ENCODE peak calls at places on chromosomes 6 and 20, in seven cellular contexts. D is left ventricle myocardium inferior, E is BJ, A is Panc1, I is GM23338, U is PC-9, P is RWPE2. Z is an unnamed sample. For H3K36me3, the result is how much of the 10 kb centered on the place peaks cover.

GRCh38 chr6:83853178-83853967 is at the start of gene RIPPLY2:
- DNase-seq in U (no peak), D (peak), P (peak), A (no peak), E (no peak), I (peak), Z (no peak)

GRCh38 chr20:5056801-5057599 is 55.7 kb upstream of the SLC23A2 start:
- DNase-seq in A (no peak), D (peak), P (no peak), E (no peak), U (peak), I (peak), Z (no peak)

GRCh38 chr6:130676077-130676772 is 151.0 kb upstream of the SMLR1 start:
- DNase-seq in P (no peak), U (no peak), I (peak), E (no peak), D (no peak), A (no peak), Z (no peak)

GRCh38 chr6:3259491-3259958 is 778 bp downstream of the PSMG4 start:
- DNase-seq in E (no peak), I (peak), P (no peak), U (no peak), A (no peak), D (peak), Z (no peak)

GRCh38 chr6:143110572-143110971 is 49.9 kb downstream of the AIG1 start:
- DNase-seq in U (no peak), D (no peak), A (no peak), P (no peak), I (no peak), E (no peak), Z (no peak)

GRCh38 chr6:155530219-155530834 is 74.7 kb upstream of the NOX3 start:
- DNase-seq in I (peak), P (no peak), A (no peak), U (no peak), E (no peak), D (no peak), Z (no peak)

GRCh38 chr20:53643031-53643832 is 49.6 kb upstream of the ZNF217 start:
- DNase-seq in I (no peak), U (peak), D (no peak), P (peak), A (no peak), E (peak), Z (peak)

GRCh38 chr20:44728835-44729342 is 13.7 kb downstream of the CCN5 start:
- DNase-seq in U (peak), I (peak), P (peak), A (peak), D (peak), E (peak), Z (peak)

GRCh38 chr6:36666726-36667591 is 11.6 kb upstream of the CDKN1A start:
- DNase-seq in P (peak), D (peak), A (no peak), U (peak), I (peak), E (peak), Z (peak)

GRCh38 chr6:147936703-147937102 is 405.9 kb upstream of the SASH1 start:
- DNase-seq in I (no peak), E (no peak), D (no peak), A (no peak), P (no peak), U (no peak), Z (no peak)

GRCh38 chr6:14028631-14029030 is 88.9 kb upstream of the CD83 start:
- DNase-seq in P (no peak), I (no peak), A (no peak), D (no peak), E (no peak), U (no peak), Z (no peak)

GRCh38 chr20:24815931-24816330 is 133.1 kb upstream of the CST7 start:
- DNase-seq in I (no peak), U (no peak), P (no peak), D (no peak), A (no peak), E (no peak), Z (no peak)

GRCh38 chr6:17013701-17014100 is 88.1 kb upstream of the STMND1 start:
- DNase-seq in A (no peak), P (no peak), D (no peak), E (peak), U (peak), I (no peak), Z (no peak)

GRCh38 chr6:34205916-34206315 is 30.8 kb upstream of the HMGA1 start:
- DNase-seq in I (peak), D (no peak), E (no peak), P (no peak), A (no peak), U (no peak), Z (no peak)

GRCh38 chr6:106520711-106521367 is 108.5 kb downstream of the RTN4IP1 start:
- DNase-seq in A (no peak), E (no peak), P (no peak), I (no peak), D (no peak), U (no peak), Z (no peak)

GRCh38 chr6:81937296-81937937 is 184.9 kb upstream of the TENT5A start:
- DNase-seq in D (no peak), A (no peak), I (no peak), P (no peak), E (peak), U (no peak), Z (no peak)

GRCh38 chr6:140041571-140042332 is 667.3 kb upstream of the CITED2 start:
- DNase-seq in P (no peak), U (no peak), A (no peak), E (no peak), D (no peak), I (no peak), Z (no peak)

GRCh38 chr20:2688041-2688591 is 4.5 kb upstream of the EBF4 start:
- DNase-seq in I (peak), E (no peak), U (no peak), D (peak), P (no peak), A (no peak), Z (no peak)

GRCh38 chr20:57662028-57662312 is 41.7 kb upstream of the ZBP1 start:
- DNase-seq in P (peak), E (no peak), I (no peak), D (peak), A (no peak), U (no peak), Z (no peak)

GRCh38 chr20:60210779-60211617 is 252.8 kb downstream of the CDH26 start:
- DNase-seq in U (no peak), D (peak), E (no peak), A (peak), P (peak), I (peak), Z (no peak)

GRCh38 chr6:106770081-106770480 is 140.7 kb downstream of the QRSL1 start:
- DNase-seq in P (no peak), A (no peak), D (no peak), I (no peak), E (no peak), U (no peak), Z (no peak)

GRCh38 chr20:24102290-24102689 is 113.7 kb upstream of the GGTLC1 start:
- DNase-seq in D (no peak), I (peak), U (peak), P (no peak), A (no peak), E (no peak), Z (no peak)

GRCh38 chr6:155528982-155529453 is 73.4 kb upstream of the NOX3 start:
- DNase-seq in E (peak), D (no peak), I (no peak), U (peak), A (no peak), P (no peak), Z (peak)

GRCh38 chr20:13784271-13784892 is 337 bp downstream of the ESF1 start:
- DNase-seq in D (no peak), U (no peak), E (no peak), P (no peak), I (no peak), A (no peak), Z (no peak)

GRCh38 chr20:23875606-23876237 is 3.8 kb downstream of the CST5 start:
- DNase-seq in D (no peak), U (no peak), P (no peak), E (no peak), A (no peak), I (no peak), Z (no peak)

GRCh38 chr20:23637282-23638221 is at the start of gene CST3:
- DNase-seq in E (no peak), P (peak), I (peak), A (peak), D (peak), U (peak), Z (no peak)

GRCh38 chr6:132300323-132300949 is 100.8 kb downstream of the MOXD1 start:
- DNase-seq in D (no peak), I (peak), A (peak), E (no peak), P (no peak), U (peak), Z (no peak)

GRCh38 chr6:3741477-3741871 is 10.0 kb downstream of the PXDC1 start:
- DNase-seq in I (no peak), P (no peak), D (no peak), A (no peak), E (no peak), U (no peak), Z (no peak)

GRCh38 chr6:160221423-160221822 is 37.2 kb downstream of the SLC22A2 start:
- DNase-seq in P (no peak), A (no peak), U (no peak), I (peak), D (no peak), E (no peak), Z (no peak)

GRCh38 chr20:3741846-3742458 is 9.5 kb downstream of the HSPA12B start:
- DNase-seq in I (no peak), U (no peak), P (peak), E (no peak), D (no peak), A (no peak), Z (no peak)

DNA sequence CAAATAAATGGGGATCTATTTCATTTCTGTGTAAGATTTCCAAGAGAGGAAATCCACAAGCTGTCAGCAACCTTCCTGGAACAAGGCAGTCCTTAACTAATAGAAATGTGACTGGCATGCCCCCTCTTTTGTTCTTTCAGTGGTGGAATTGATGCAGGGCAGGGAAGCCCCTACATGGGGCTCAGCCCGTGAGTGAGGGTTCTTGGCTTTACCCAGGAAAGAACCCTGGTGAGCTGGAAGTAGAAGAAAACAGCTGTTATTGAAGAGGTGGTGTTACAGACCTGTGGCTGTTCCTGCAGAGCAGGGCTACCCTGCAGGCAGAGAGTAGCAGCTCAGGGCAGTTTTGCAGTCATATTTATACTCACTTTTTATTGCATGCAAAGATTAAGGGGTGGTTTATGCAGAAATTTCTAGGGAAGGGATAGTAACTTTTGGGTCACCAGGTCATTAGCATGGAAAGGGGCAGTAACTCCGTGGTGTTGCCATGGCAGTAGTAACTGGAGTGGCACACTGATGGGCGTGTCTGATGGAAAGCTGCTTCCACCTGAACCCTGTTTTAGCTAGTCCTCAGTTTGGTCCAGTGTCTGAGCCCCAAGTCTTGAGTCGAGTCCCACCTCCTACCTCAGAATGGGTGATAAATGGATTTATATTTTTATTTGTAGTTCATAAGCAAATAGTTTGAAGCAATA is 88.7 kb upstream of the SCP2D1 start:
- DNase-seq in D (no peak), I (peak), A (no peak), P (no peak), E (no peak), U (no peak), Z (no peak)
- H3K4me3 ChIP-seq in D (no peak), I (no peak), A (no peak), P (no peak), E (no peak), U (no peak), Z (no peak)

GRCh38 chr6:89081129-89081422 is 525 bp downstream of the PNRC1 start:
- DNase-seq in U (no peak), P (no peak), I (no peak), A (no peak), D (no peak), E (no peak), Z (no peak)

GRCh38 chr6:89080281-89081128 is at the start of gene PNRC1:
- DNase-seq in P (peak), I (peak), E (peak), A (peak), D (peak), U (peak), Z (peak)

GRCh38 chr6:89079611-89080213 is 839 bp upstream of the PNRC1 start:
- DNase-seq in I (peak), P (no peak), D (peak), U (no peak), E (no peak), A (peak), Z (no peak)

GRCh38 chr6:89082439-89082838 is 1.9 kb downstream of the PNRC1 start:
- DNase-seq in D (no peak), U (no peak), P (no peak), I (peak), A (no peak), E (no peak), Z (no peak)

DNA sequence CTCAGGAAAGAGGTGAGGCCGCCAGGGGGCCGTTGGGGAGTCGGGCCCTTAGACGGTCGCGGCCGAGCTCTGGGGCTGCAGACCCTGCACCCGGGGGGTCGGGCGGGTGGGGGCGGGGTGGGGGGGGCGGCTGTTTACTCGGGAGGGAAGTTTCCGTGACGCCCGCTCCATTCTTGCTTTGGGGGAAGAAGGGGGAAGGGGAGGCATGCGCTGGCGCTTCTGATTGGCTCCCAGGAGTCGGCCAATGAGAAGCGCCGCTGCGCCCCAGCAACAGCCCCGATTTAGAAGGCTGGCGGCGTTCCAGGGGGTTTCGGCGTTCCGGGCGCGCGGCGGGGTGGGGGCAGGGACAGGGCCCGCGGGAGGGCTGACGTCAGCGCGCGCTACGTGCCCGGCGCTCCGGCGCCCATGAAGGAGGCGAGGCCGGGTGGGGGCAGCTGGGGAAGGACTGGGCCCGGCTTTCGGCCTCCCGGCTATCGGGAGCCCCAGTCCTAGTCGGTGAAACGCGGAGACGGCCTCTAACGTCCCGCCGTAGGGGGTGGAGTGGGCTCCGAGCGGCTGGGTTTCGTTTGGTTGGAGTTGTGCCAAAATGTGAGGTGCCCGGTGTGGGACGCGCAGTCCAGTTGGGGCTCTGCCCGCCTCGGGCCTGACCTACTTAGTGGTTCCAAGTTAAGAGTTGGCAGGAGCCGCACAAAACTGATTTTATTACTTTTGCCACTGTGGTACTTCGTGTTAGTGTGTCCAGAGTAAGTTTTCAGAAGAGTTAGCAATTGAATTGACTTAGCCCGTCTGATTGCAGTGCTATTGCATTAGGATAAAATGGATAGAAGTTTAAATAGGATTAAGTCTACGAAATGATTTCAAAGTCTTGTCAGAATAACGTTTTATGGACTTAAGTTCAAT is 1.1 kb downstream of the PNRC1 start:
- DNase-seq in E (peak), D (peak), A (peak), I (peak), P (peak), U (peak), Z (peak)
- TF ChIP-seq CTCF in E (no peak), D (peak), A (peak), I (no peak), P (no peak), U (no peak), Z (no peak)

GRCh38 chr6:43347021-43347420 is 22.4 kb downstream of the ZNF318 start:
- DNase-seq in A (no peak), D (no peak), I (no peak), U (no peak), E (no peak), P (no peak), Z (no peak)
- H3K36me3 ChIP-seq in A (under half), D (half or more), I (under half), U (under half), E (under half), P (half or more), Z (under half)

GRCh38 chr20:10733122-10733521 is 59.3 kb upstream of the JAG1 start:
- DNase-seq in P (peak), I (no peak), D (no peak), U (no peak), E (no peak), A (no peak), Z (no peak)
- H3K4me3 ChIP-seq in P (no peak), I (no peak), D (no peak), U (no peak), E (no peak), A (no peak), Z (no peak)

GRCh38 chr20:9353916-9354276 is 160.5 kb upstream of the LAMP5 start:
- DNase-seq in A (no peak), E (no peak), D (no peak), P (no peak), I (no peak), U (no peak), Z (no peak)
- TF ChIP-seq CTCF in A (no peak), E (no peak), D (no peak), P (no peak), I (no peak), U (no peak), Z (no peak)

GRCh38 chr6:158793432-158793831 is 25.7 kb downstream of the EZR start:
- DNase-seq in U (peak), E (no peak), D (no peak), I (peak), A (peak), P (no peak), Z (no peak)

GRCh38 chr6:158785036-158785435 is 34.1 kb downstream of the EZR start:
- DNase-seq in I (no peak), U (no peak), A (no peak), E (no peak), D (no peak), P (no peak), Z (no peak)

GRCh38 chr6:158787395-158787794 is 31.8 kb downstream of the EZR start:
- DNase-seq in U (no peak), E (no peak), I (no peak), P (no peak), A (no peak), D (no peak), Z (no peak)

GRCh38 chr6:158786645-158787304 is 32.4 kb downstream of the EZR start:
- DNase-seq in I (no peak), D (no peak), U (no peak), P (no peak), A (no peak), E (no peak), Z (no peak)

DNA sequence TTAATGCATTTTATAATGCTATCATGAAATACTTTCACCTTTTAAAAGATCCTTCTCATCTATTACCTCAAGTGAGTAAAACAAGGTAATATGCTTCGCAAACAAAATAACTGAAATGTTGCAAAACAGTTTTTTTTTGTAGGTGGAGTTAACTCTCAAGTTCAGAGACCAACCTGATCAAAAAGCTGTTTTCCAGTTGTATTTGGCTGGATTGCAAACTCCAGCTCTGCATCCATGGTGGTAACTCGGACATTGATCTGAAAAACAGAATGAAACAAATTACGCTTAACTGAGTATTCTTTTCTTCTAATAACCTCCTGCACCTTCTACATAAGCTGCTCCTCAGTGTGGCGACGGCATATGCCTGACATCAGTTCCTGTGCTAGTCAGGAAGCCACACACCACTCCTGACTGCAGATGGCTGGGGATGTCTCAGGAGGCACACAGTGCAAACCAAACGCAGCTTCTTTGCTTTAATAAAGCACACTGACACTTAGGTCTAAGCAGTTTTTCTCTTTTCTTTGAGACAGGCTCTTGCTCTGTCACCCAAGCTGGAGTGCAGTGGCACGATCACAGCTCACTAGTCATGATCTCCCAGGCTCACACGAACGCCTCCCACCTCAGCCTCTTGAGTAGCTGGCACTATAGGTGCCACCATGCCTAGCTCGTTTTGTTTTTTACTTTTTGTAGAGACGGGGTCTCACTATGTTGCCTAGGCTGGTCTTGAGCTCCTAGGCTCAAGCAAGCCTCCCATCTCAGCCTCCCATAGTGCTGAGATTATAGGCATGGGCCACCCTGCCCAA is 29.9 kb downstream of the EZR start:
- DNase-seq in P (no peak), E (no peak), D (no peak), I (no peak), U (no peak), A (no peak), Z (no peak)
- H3K36me3 ChIP-seq in P (half or more), E (under half), D (under half), I (under half), U (half or more), A (under half), Z (under half)

DNA sequence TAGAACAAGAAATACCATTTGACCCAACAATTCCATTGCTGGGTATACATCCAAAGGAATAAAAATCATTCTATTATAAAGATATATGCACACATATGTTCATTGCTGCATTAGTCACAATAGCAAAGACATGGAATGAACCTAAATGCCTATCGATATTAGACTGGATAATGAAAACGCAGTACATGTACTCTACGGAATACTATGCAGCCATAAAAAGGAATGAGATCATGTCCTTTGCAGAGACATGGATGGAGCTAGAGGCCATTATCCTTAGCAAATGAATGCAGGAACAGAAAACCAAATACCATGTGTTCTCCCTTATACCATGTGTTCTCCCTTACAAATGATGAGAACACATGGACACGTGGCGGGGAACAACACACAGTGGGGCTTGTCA is 190.2 kb downstream of the HACE1 start:
- DNase-seq in I (no peak), D (no peak), E (no peak), U (no peak), P (no peak), A (no peak), Z (no peak)
- H3K4me3 ChIP-seq in I (no peak), D (no peak), E (no peak), U (no peak), P (no peak), A (no peak), Z (no peak)